ENCODE peak calls at places on chromosomes 5 and 9, in five cellular contexts. I, S, D, N and K are unnamed samples.

GRCh38 chr5:66323142-66323890 is 179.2 kb downstream of the SREK1 start:
- DNase-seq in I (no peak), D (no peak), N (no peak), S (no peak), K (no peak)

GRCh38 chr9:68750179-68750685 is 45.2 kb downstream of the PIP5K1B start:
- DNase-seq in D (no peak), S (no peak), N (no peak), I (no peak), K (no peak)

GRCh38 chr9:76810377-76810957 is 46.2 kb downstream of the PCA3 start:
- DNase-seq in D (peak; percentile 39), I (peak; percentile 43), S (peak; percentile 70), N (peak; percentile 23), K (peak; percentile 33)

GRCh38 chr9:75087279-75087823 is 604 bp downstream of the NMRK1 start:
- DNase-seq in N (no peak), I (no peak), D (peak; percentile 46), S (peak; percentile 62), K (no peak)

GRCh38 chr5:177472460-177473441 is 683 bp downstream of the DBN1 start:
- DNase-seq in S (no peak), D (no peak), N (no peak), I (no peak), K (no peak)

GRCh38 chr9:98323051-98323830 is 67.8 kb upstream of the TBC1D2 start:
- DNase-seq in I (no peak), D (no peak), S (no peak), N (no peak), K (no peak)

GRCh38 chr5:5799229-5799628 is 376.8 kb downstream of the ICE1 start:
- DNase-seq in I (no peak), S (no peak), D (no peak), N (no peak), K (no peak)

GRCh38 chr9:133472753-133473378 is 6.0 kb downstream of the SLC2A6 start:
- DNase-seq in S (no peak), N (no peak), I (no peak), D (no peak), K (no peak)

GRCh38 chr9:130276121-130276520 is 10.6 kb downstream of the HMCN2 start:
- DNase-seq in D (peak; percentile 83), I (no peak), N (peak; percentile 29), S (peak; percentile 67), K (no peak)

GRCh38 chr5:74167206-74167929 is 473.2 kb downstream of the ENC1 start:
- DNase-seq in N (peak; percentile 84), D (peak; percentile 96), I (peak; percentile 54), S (peak; percentile 63), K (no peak)

GRCh38 chr9:108850293-108850897 is 5.4 kb downstream of the ACTL7B start:
- DNase-seq in I (no peak), S (peak; percentile 32), N (no peak), D (peak; percentile 4), K (no peak)